ENCODE peak calls at places on chromosomes 2 and 18, in eight cellular contexts. A, R, V, X, P, I, S and M are unnamed samples.

GRCh38 chr2:135913726-135914365 is 37.6 kb upstream of the MCM6 start:
- DNase-seq in V (peak), P (no peak), A (peak), S (no peak), I (peak), R (no peak), X (peak), M (no peak)

GRCh38 chr2:54457326-54458023 is 1.3 kb downstream of the SPTBN1 start:
- DNase-seq in V (peak), I (peak), R (no peak), X (peak), S (peak), P (peak), A (no peak), M (peak)

GRCh38 chr2:171436307-171436706 is 2.3 kb downstream of the DCAF17 start:
- DNase-seq in I (peak), A (peak), X (peak), V (peak), P (no peak), S (no peak), R (peak), M (no peak)

GRCh38 chr2:241014764-241015163 is 16.3 kb downstream of the SNED1 start:
- DNase-seq in X (no peak), A (no peak), P (no peak), V (no peak), I (no peak), R (no peak), S (no peak), M (no peak)

GRCh38 chr18:50401888-50402287 is 27.0 kb downstream of the SKA1 start:
- DNase-seq in R (no peak), A (peak), V (peak), X (no peak), S (no peak), P (peak), I (peak), M (peak)

GRCh38 chr2:44553456-44553855 is 191.7 kb downstream of the CAMKMT start:
- DNase-seq in P (no peak), S (no peak), I (no peak), R (no peak), A (peak), V (no peak), X (peak), M (no peak)

GRCh38 chr18:11989966-11990380 is 8.7 kb downstream of the IMPA2 start:
- DNase-seq in X (no peak), R (no peak), I (no peak), V (no peak), S (no peak), P (no peak), A (no peak), M (peak)

GRCh38 chr18:55236150-55236931 is 277.1 kb upstream of the CCDC68 start:
- DNase-seq in I (no peak), S (peak), P (no peak), A (peak), R (no peak), X (no peak), V (no peak), M (no peak)

GRCh38 chr2:197309369-197310231 is 980 bp downstream of the ANKRD44 start:
- DNase-seq in I (no peak), R (no peak), V (no peak), X (no peak), A (no peak), P (peak), S (peak), M (peak)

GRCh38 chr2:73984203-73984921 is at the start of gene TET3:
- DNase-seq in A (no peak), I (peak), X (no peak), P (peak), S (no peak), V (peak), R (no peak), M (peak)